ENCODE peak calls at places on chromosomes 16 and 17, in seven cellular contexts. P, K, R, G, N, Q and D are unnamed samples. For H3K36me3 and H3K9me3, the result is how much of the 10 kb centered on the place peaks cover.

GRCh38 chr17:33989357-33990148 is 265.5 kb upstream of the CCL2 start:
- DNase-seq in P (no peak), K (no peak), R (no peak), G (no peak), N (no peak), Q (no peak), D (no peak)

GRCh38 chr16:66020061-66020460 is 346.4 kb upstream of the CDH5 start:
- DNase-seq in P (no peak), K (no peak), R (no peak), G (no peak), N (no peak), Q (no peak), D (no peak)

GRCh38 chr16:83932955-83933673 is 19.9 kb upstream of the OSGIN1 start:
- DNase-seq in P (no peak), K (no peak), R (no peak), G (no peak), N (no peak), Q (no peak), D (no peak)

GRCh38 chr16:19307587-19308241 is 22.2 kb downstream of the CLEC19A start:
- DNase-seq in P (no peak), K (no peak), R (no peak), G (no peak), N (no peak), Q (no peak), D (no peak)

GRCh38 chr17:35705705-35706104 is 25.7 kb upstream of the RASL10B start:
- DNase-seq in P (no peak), K (no peak), R (no peak), G (no peak), N (no peak), Q (no peak), D (no peak)

GRCh38 chr16:86069736-86070298 is 170.9 kb downstream of the IRF8 start:
- DNase-seq in P (no peak), K (no peak), R (no peak), G (no peak), N (no peak), Q (no peak), D (peak)

GRCh38 chr17:35786941-35787432 is 8.5 kb downstream of the MMP28 start:
- DNase-seq in P (no peak), K (no peak), R (no peak), G (peak), N (no peak), Q (no peak), D (no peak)

GRCh38 chr16:80931985-80932720 is 74.5 kb downstream of the CMC2 start:
- DNase-seq in P (peak), K (peak), R (no peak), G (no peak), N (no peak), Q (peak), D (no peak)

GRCh38 chr17:70073799-70074198 is 1.2 kb upstream of the KCNJ16 start:
- DNase-seq in P (no peak), K (no peak), R (no peak), G (no peak), N (no peak), Q (no peak), D (no peak)

GRCh38 chr17:66841328-66841727 is 6.4 kb downstream of the CACNG5 start:
- DNase-seq in P (no peak), K (no peak), R (no peak), G (no peak), N (no peak), Q (no peak), D (no peak)

GRCh38 chr17:2302740-2303277 is 776 bp downstream of the SMG6 start:
- DNase-seq in P (no peak), K (no peak), R (no peak), G (no peak), N (no peak), Q (no peak), D (no peak)

GRCh38 chr17:15122857-15123256 is 142.3 kb downstream of the PMP22 start:
- DNase-seq in P (no peak), K (no peak), R (no peak), G (no peak), N (no peak), Q (no peak), D (no peak)

GRCh38 chr17:804541-805435 is 22.6 kb downstream of the MRM3 start:
- DNase-seq in P (no peak), K (no peak), R (no peak), G (no peak), N (no peak), Q (no peak), D (no peak)

GRCh38 chr17:75105269-75106080 is 4.3 kb upstream of the ARMC7 start:
- DNase-seq in P (peak), K (no peak), R (no peak), G (peak), N (no peak), Q (peak), D (no peak)

GRCh38 chr16:17397499-17397891 is 73.3 kb downstream of the XYLT1 start:
- DNase-seq in P (no peak), K (peak), R (peak), G (no peak), N (peak), Q (no peak), D (no peak)

GRCh38 chr16:30382398-30383015 is at the start of gene SEPTIN1:
- DNase-seq in P (no peak), K (no peak), R (peak), G (no peak), N (peak), Q (no peak), D (peak)

GRCh38 chr16:80300876-80301275 is 239.9 kb upstream of the DYNLRB2 start:
- DNase-seq in P (no peak), K (no peak), R (no peak), G (no peak), N (no peak), Q (no peak), D (no peak)

GRCh38 chr16:81633680-81634379 is 145.3 kb upstream of the PLCG2 start:
- DNase-seq in P (no peak), K (no peak), R (no peak), G (no peak), N (no peak), Q (no peak), D (no peak)

GRCh38 chr16:3690991-3691720 is 26.2 kb downstream of the TRAP1 start:
- DNase-seq in P (no peak), K (no peak), R (no peak), G (no peak), N (no peak), Q (no peak), D (no peak)

GRCh38 chr16:88383401-88384221 is 852 bp downstream of the ZNF469 start:
- DNase-seq in P (peak), K (no peak), R (no peak), G (no peak), N (no peak), Q (peak), D (peak)

GRCh38 chr17:2070241-2071023 is 15.5 kb downstream of the HIC1 start:
- DNase-seq in P (no peak), K (no peak), R (no peak), G (no peak), N (no peak), Q (no peak), D (no peak)

GRCh38 chr17:82230627-82231311 is 1.9 kb downstream of the SLC16A3 start:
- DNase-seq in P (peak), K (peak), R (peak), G (no peak), N (peak), Q (peak), D (peak)

GRCh38 chr16:48448799-48449481 is 63.7 kb upstream of the SIAH1 start:
- DNase-seq in P (no peak), K (no peak), R (no peak), G (no peak), N (no peak), Q (no peak), D (no peak)

GRCh38 chr16:88319116-88319965 is 63.4 kb upstream of the ZNF469 start:
- DNase-seq in P (no peak), K (no peak), R (no peak), G (no peak), N (no peak), Q (no peak), D (no peak)

GRCh38 chr16:25007284-25007984 is 7.7 kb downstream of the ARHGAP17 start:
- DNase-seq in P (no peak), K (no peak), R (no peak), G (no peak), N (no peak), Q (no peak), D (no peak)

GRCh38 chr17:68562736-68563135 is 38.4 kb downstream of the FAM20A start:
- DNase-seq in P (no peak), K (no peak), R (no peak), G (no peak), N (no peak), Q (no peak), D (no peak)

GRCh38 chr16:80741716-80742115 is 62.7 kb downstream of the CDYL2 start:
- DNase-seq in P (no peak), K (no peak), R (no peak), G (no peak), N (no peak), Q (no peak), D (no peak)

GRCh38 chr17:45277992-45278391 is 16.1 kb upstream of the SPATA32 start:
- DNase-seq in P (peak), K (no peak), R (no peak), G (no peak), N (no peak), Q (no peak), D (no peak)

GRCh38 chr16:28569011-28569410 is 15.3 kb downstream of the SGF29 start:
- DNase-seq in P (no peak), K (no peak), R (no peak), G (no peak), N (no peak), Q (no peak), D (no peak)

GRCh38 chr17:6471531-6472465 is 27.5 kb downstream of the PIMREG start:
- DNase-seq in P (no peak), K (no peak), R (no peak), G (peak), N (no peak), Q (no peak), D (no peak)

GRCh38 chr17:10062757-10063385 is 135.5 kb downstream of the GAS7 start:
- DNase-seq in P (no peak), K (no peak), R (no peak), G (no peak), N (no peak), Q (no peak), D (peak)

GRCh38 chr17:47239663-47240374 is 13.8 kb upstream of the ITGB3 start:
- DNase-seq in P (no peak), K (peak), R (no peak), G (peak), N (no peak), Q (no peak), D (no peak)

GRCh38 chr16:64621616-64622015 is 500.2 kb downstream of the CDH11 start:
- DNase-seq in P (no peak), K (no peak), R (no peak), G (no peak), N (no peak), Q (no peak), D (no peak)

GRCh38 chr17:43608313-43608712 is 53.4 kb downstream of the MEOX1 start:
- DNase-seq in P (no peak), K (no peak), R (no peak), G (peak), N (no peak), Q (no peak), D (no peak)

GRCh38 chr17:74843352-74843627 is 16.4 kb downstream of the GRIN2C start:
- DNase-seq in P (no peak), K (no peak), R (no peak), G (no peak), N (no peak), Q (no peak), D (no peak)

GRCh38 chr17:67401106-67401505 is 24.0 kb downstream of the PITPNC1 start:
- DNase-seq in P (no peak), K (no peak), R (no peak), G (no peak), N (no peak), Q (no peak), D (no peak)

GRCh38 chr17:38729886-38730525 is at the start of gene CISD3:
- DNase-seq in P (peak), K (peak), R (peak), G (peak), N (peak), Q (peak), D (peak)

GRCh38 chr16:89003831-89004208 is 26.8 kb upstream of the CBFA2T3 start:
- DNase-seq in P (no peak), K (no peak), R (no peak), G (no peak), N (no peak), Q (no peak), D (no peak)

GRCh38 chr17:68535903-68536302 is 23.7 kb downstream of the PRKAR1A start:
- DNase-seq in P (no peak), K (no peak), R (no peak), G (no peak), N (no peak), Q (no peak), D (no peak)

GRCh38 chr17:40035162-40035559 is 19.0 kb downstream of the MED24 start:
- DNase-seq in P (no peak), K (no peak), R (no peak), G (no peak), N (no peak), Q (no peak), D (no peak)
- H3K36me3 ChIP-seq in P (half or more), K (half or more), R (under half), G (under half), N (under half), Q (under half), D (half or more)

GRCh38 chr17:61209524-61209923 is 190.1 kb upstream of the TBX2 start:
- DNase-seq in P (no peak), K (no peak), R (no peak), G (no peak), N (no peak), Q (no peak), D (no peak)

GRCh38 chr17:61209099-61209439 is 190.6 kb upstream of the TBX2 start:
- DNase-seq in P (no peak), K (no peak), R (no peak), G (no peak), N (no peak), Q (no peak), D (no peak)

GRCh38 chr17:61208301-61209098 is 191.1 kb upstream of the TBX2 start:
- DNase-seq in P (no peak), K (no peak), R (no peak), G (no peak), N (no peak), Q (no peak), D (no peak)

GRCh38 chr17:61212655-61213054 is 187.0 kb upstream of the TBX2 start:
- DNase-seq in P (no peak), K (no peak), R (no peak), G (no peak), N (no peak), Q (no peak), D (no peak)

DNA sequence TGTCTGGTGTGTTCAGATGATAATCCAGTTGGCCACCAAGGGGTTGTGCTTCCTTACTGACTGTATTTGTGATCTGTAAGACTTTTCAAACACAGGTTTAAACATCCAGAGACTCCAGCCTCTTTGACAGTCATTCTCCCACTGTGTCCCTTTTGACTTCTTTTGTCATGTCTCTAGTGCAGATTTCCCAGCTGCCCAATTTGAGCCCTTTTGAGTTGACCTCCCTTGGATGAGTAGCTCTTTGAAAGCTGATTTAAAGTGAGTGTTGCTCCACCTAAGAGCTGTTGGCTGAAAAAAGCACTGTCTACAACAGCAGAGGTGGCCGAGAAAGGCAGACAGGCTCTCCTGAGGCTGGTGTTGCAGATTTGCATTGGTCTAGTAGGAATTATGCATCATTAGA is 188.4 kb upstream of the TBX2 start:
- DNase-seq in P (no peak), K (no peak), R (no peak), G (no peak), N (no peak), Q (no peak), D (no peak)
- H3K9me3 ChIP-seq in P (under half), K (under half), R (under half), G (under half), N (under half), Q (under half), D (under half)

GRCh38 chr16:75238132-75238852 is 13.1 kb downstream of the BCAR1 start:
- DNase-seq in P (peak), K (peak), R (no peak), G (no peak), N (no peak), Q (peak), D (peak)
- H3K36me3 ChIP-seq in P (under half), K (half or more), R (under half), G (under half), N (under half), Q (under half), D (under half)

GRCh38 chr16:57447142-57447962 is at the start of the genes CIAPIN1 and COQ9:
- DNase-seq in P (peak), K (peak), R (peak), G (peak), N (peak), Q (peak), D (peak)
- H3K9me3 ChIP-seq in P (under half), K (under half), R (under half), G (under half), N (under half), Q (under half), D (under half)